ENCODE peak calls at places on chromosomes 5 and 9, in seven cellular contexts. U is SJSA1; M is trophoblast cell; J is DND-41; Z is thoracic aorta; S is endodermal cell; H is effector memory CD4-positive, alpha-beta T cell. A is an unnamed sample.

GRCh38 chr5:137994556-137994955 is 38.3 kb downstream of the FAM13B start:
- DNase-seq in U (no peak), M (no peak), J (no peak), Z (no peak), S (no peak), H (no peak), A (no peak)

GRCh38 chr9:107249131-107249533 is 33.9 kb upstream of the RAD23B start:
- DNase-seq in U (no peak), M (peak), J (no peak), Z (no peak), S (peak), H (no peak), A (peak)

GRCh38 chr5:89246252-89246651 is 363.3 kb upstream of the MEF2C start:
- DNase-seq in U (no peak), M (no peak), J (no peak), Z (no peak), S (no peak), H (no peak), A (no peak)

GRCh38 chr5:160188151-160188967 is 40.9 kb upstream of the FABP6 start:
- DNase-seq in U (peak), M (no peak), J (no peak), Z (no peak), S (peak), H (no peak), A (peak)

GRCh38 chr5:141713616-141714309 is 31.7 kb upstream of the ARAP3 start:
- DNase-seq in U (no peak), M (peak), J (no peak), Z (no peak), S (no peak), H (no peak), A (no peak)

GRCh38 chr5:170848033-170848432 is 13.8 kb upstream of the RANBP17 start:
- DNase-seq in U (no peak), M (peak), J (no peak), Z (no peak), S (no peak), H (no peak), A (no peak)

GRCh38 chr5:124480964-124481363 is 265.5 kb downstream of the ZNF608 start:
- DNase-seq in U (no peak), M (no peak), J (no peak), Z (no peak), S (no peak), H (no peak), A (no peak)

GRCh38 chr5:154071799-154072781 is 33.3 kb downstream of the MFAP3 start:
- DNase-seq in U (peak), M (peak), J (peak), Z (peak), S (peak), H (peak), A (peak)

GRCh38 chr9:107153336-107153735 is 129.7 kb upstream of the RAD23B start:
- DNase-seq in U (peak), M (peak), J (no peak), Z (no peak), S (no peak), H (no peak), A (no peak)

GRCh38 chr9:113913426-113914195 is 37.5 kb downstream of the ZNF618 start:
- DNase-seq in U (no peak), M (no peak), J (no peak), Z (no peak), S (no peak), H (no peak), A (peak)

GRCh38 chr5:154276932-154277331 is 86.4 kb downstream of the GALNT10 start:
- DNase-seq in U (peak), M (no peak), J (no peak), Z (no peak), S (no peak), H (no peak), A (peak)

GRCh38 chr9:99782962-99783718 is 38.5 kb upstream of the NR4A3 start:
- DNase-seq in U (no peak), M (no peak), J (no peak), Z (no peak), S (no peak), H (no peak), A (no peak)

GRCh38 chr9:127179633-127180401 is 57.4 kb upstream of the ANGPTL2 start:
- DNase-seq in U (peak), M (no peak), J (no peak), Z (no peak), S (peak), H (no peak), A (peak)

GRCh38 chr5:95866431-95867063 is 44.0 kb upstream of the GLRX start:
- DNase-seq in U (peak), M (no peak), J (no peak), Z (no peak), S (no peak), H (no peak), A (no peak)

GRCh38 chr9:109254317-109254716 is 66.5 kb downstream of the EPB41L4B start:
- DNase-seq in U (no peak), M (peak), J (no peak), Z (no peak), S (no peak), H (no peak), A (no peak)

GRCh38 chr5:52996966-52997365 is 7.8 kb downstream of the ITGA2 start:
- DNase-seq in U (no peak), M (no peak), J (no peak), Z (no peak), S (no peak), H (no peak), A (no peak)

GRCh38 chr9:130640681-130641080 is 23.7 kb upstream of the PRDM12 start:
- DNase-seq in U (no peak), M (no peak), J (no peak), Z (no peak), S (peak), H (no peak), A (no peak)

GRCh38 chr5:173498871-173499470 is 117.5 kb downstream of the BOD1 start:
- DNase-seq in U (no peak), M (no peak), J (no peak), Z (no peak), S (peak), H (no peak), A (no peak)

GRCh38 chr9:129610473-129611301 is 10.2 kb downstream of the C9orf50 start:
- DNase-seq in U (peak), M (peak), J (peak), Z (no peak), S (peak), H (peak), A (peak)

GRCh38 chr5:112787896-112788295 is 50.2 kb downstream of the APC start:
- DNase-seq in U (no peak), M (peak), J (no peak), Z (no peak), S (no peak), H (no peak), A (no peak)

GRCh38 chr5:108858959-108859358 is 111.3 kb downstream of the FER start:
- DNase-seq in U (no peak), M (peak), J (no peak), Z (no peak), S (no peak), H (no peak), A (no peak)

GRCh38 chr9:136255896-136256890 is 10.6 kb upstream of the QSOX2 start:
- DNase-seq in U (no peak), M (no peak), J (no peak), Z (no peak), S (no peak), H (no peak), A (no peak)

GRCh38 chr9:71783120-71783523 is 14.8 kb upstream of the CEMIP2 start:
- DNase-seq in U (no peak), M (peak), J (peak), Z (no peak), S (peak), H (peak), A (peak)

GRCh38 chr9:127676636-127677035 is 30.2 kb upstream of the CFAP157 start:
- DNase-seq in U (no peak), M (no peak), J (no peak), Z (no peak), S (no peak), H (no peak), A (no peak)

GRCh38 chr9:134178781-134179551 is 14.6 kb upstream of the RNU6ATAC start:
- DNase-seq in U (no peak), M (no peak), J (no peak), Z (no peak), S (peak), H (no peak), A (peak)

GRCh38 chr9:126234681-126235349 is 91.8 kb upstream of the MVB12B start:
- DNase-seq in U (no peak), M (no peak), J (no peak), Z (no peak), S (peak), H (no peak), A (no peak)

GRCh38 chr9:126754436-126755324 is 50.2 kb upstream of the ZBTB43 start:
- DNase-seq in U (no peak), M (no peak), J (no peak), Z (no peak), S (no peak), H (no peak), A (no peak)

DNA sequence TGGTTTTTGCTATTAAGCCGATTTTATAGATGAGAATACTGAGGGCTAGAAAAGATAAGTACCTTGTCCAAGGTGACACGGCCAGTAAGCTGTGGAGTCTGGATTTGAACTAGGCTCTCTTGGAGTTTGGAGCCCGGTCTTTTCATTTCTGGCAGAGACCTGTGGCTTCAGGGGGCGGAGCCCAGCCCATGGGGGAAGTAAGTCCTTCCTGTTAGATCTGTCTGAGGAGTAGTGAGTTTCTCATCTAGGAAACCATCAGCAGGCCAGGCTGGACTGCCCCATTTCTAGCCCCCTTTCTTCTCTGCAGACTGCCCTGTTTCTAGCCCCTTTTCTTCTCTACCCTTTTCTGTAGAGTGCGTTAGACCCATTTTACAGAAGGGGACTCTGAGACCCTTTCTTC is 521 bp upstream of the PTGS1 start:
- DNase-seq in U (no peak), M (no peak), J (no peak), Z (no peak), S (no peak), H (no peak), A (no peak)
- H3K27ac ChIP-seq in U (no peak), M (no peak), J (no peak), Z (no peak), S (no peak), H (no peak), A (peak)

GRCh38 chr5:96876292-96876850 is at the start of gene ERAP2:
- DNase-seq in U (no peak), M (peak), J (peak), Z (no peak), S (no peak), H (no peak), A (no peak)
- H3K27ac ChIP-seq in U (peak), M (no peak), J (peak), Z (peak), S (no peak), H (peak), A (peak)

GRCh38 chr9:105399117-105399516 is 48.7 kb upstream of the FSD1L start:
- DNase-seq in U (no peak), M (no peak), J (no peak), Z (no peak), S (no peak), H (no peak), A (no peak)
- H3K27ac ChIP-seq in U (no peak), M (no peak), J (no peak), Z (no peak), S (no peak), H (no peak), A (no peak)

GRCh38 chr5:61504143-61504542 is 172.1 kb downstream of the ZSWIM6 start:
- DNase-seq in U (no peak), M (no peak), J (no peak), Z (no peak), S (no peak), H (no peak), A (no peak)
- H3K27ac ChIP-seq in U (no peak), M (no peak), J (no peak), Z (no peak), S (peak), H (no peak), A (no peak)

DNA sequence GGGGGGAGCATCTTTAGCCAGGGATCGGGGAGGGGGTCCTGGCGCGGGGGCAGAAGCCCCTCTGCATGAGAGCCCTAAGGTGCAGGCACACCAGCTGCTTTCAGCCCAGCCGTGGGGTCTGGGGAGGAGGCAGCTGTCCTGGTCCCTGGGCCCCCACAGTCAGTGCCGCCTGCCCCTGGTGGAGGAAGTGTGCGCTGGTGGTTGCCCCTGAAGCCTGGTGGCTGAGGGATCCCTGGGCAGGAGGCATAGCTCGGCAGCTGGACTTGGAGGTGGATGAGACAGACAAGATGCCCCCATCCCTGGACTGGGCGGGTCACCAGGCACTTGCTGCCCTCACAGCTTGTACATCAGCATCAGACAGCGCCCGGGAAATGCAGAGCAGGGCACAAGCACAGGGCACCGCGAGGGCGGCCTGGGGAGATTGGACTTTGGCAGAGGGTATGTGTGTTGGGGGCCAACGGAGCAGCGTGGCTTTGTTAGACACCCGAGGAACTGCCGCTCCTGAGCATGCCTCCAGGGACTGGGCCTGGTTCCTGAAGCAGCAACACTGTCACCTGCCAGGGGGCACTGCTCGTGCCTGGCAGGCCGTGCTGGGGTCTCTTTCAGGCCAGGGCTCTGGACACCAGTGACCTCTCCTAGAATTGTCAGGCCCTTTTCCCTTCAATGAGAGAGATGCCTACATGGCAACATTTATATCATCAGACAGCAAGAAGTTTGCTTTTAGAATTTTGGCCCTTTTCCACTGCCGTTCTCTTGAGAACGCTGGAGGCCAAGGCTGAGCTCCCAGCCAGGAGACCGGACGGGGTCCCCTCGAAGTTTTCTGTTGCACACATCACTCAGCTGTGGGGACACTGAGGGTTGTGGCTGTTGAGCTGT is 41.9 kb upstream of the CTSL start:
- DNase-seq in U (no peak), M (no peak), J (no peak), Z (no peak), S (peak), H (no peak), A (no peak)
- H3K27ac ChIP-seq in U (no peak), M (no peak), J (no peak), Z (no peak), S (no peak), H (no peak), A (peak)

GRCh38 chr5:2755371-2755715 is 3.9 kb upstream of the IRX2 start:
- DNase-seq in U (no peak), M (no peak), J (peak), Z (no peak), S (peak), H (no peak), A (no peak)
- H3K27ac ChIP-seq in U (no peak), M (no peak), J (peak), Z (no peak), S (no peak), H (no peak), A (no peak)

DNA sequence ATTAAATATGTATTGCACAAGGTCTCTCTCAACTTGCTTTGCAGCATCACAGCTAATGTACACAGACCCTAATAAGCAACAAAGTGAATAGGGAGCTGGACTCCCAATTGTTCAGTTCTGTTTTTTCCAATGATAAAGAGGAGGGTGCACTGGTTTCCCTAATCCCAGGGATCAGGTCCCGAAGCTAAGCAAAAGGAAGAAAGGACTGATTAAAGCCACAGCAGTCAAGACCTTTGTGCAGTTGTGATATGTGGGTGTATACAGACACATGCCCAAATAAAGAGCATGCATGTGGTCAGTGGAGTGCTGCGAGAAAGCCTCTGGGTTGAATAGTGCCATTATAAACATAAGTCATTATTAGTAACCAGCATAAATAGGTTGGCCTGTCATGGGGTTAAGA is 1863.2 kb upstream of the WWC1 start:
- DNase-seq in U (no peak), M (no peak), J (no peak), Z (no peak), S (no peak), H (no peak), A (no peak)
- H3K27ac ChIP-seq in U (no peak), M (no peak), J (no peak), Z (no peak), S (no peak), H (no peak), A (no peak)

A was measured in body of pancreas.